ENCODE peak calls at places on chromosomes 13 and 19, in six cellular contexts. P, C, E, A, S and V are unnamed samples.

GRCh38 chr19:36009633-36010379 is 1.2 kb upstream of the SYNE4 start:
- DNase-seq in P (no peak), C (no peak), E (no peak), A (no peak), S (no peak), V (no peak)

GRCh38 chr13:25587581-25587980 is 215.8 kb downstream of the ATP8A2 start:
- DNase-seq in P (no peak), C (no peak), E (no peak), A (no peak), S (no peak), V (peak; percentile 40)

GRCh38 chr13:43407023-43407581 is 379.7 kb downstream of the ENOX1 start:
- DNase-seq in P (no peak), C (no peak), E (no peak), A (no peak), S (no peak), V (no peak)

GRCh38 chr13:26498524-26499208 is 58.8 kb upstream of the WASF3 start:
- DNase-seq in P (no peak), C (no peak), E (no peak), A (no peak), S (no peak), V (no peak)

GRCh38 chr13:97018029-97018819 is 23.9 kb upstream of the OXGR1 start:
- DNase-seq in P (no peak), C (no peak), E (no peak), A (no peak), S (no peak), V (peak; percentile 20)

GRCh38 chr13:36999054-36999927 is at the start of gene ALG5:
- DNase-seq in P (peak; percentile 92), C (peak; percentile 24), E (peak; percentile 91), A (peak; percentile 72), S (peak; percentile 93), V (peak; percentile 53)

GRCh38 chr13:49890376-49890775 is 45.8 kb downstream of the SPRYD7 start:
- DNase-seq in P (no peak), C (no peak), E (no peak), A (no peak), S (no peak), V (no peak)

GRCh38 chr13:53141336-53141735 is 112.7 kb downstream of the OLFM4 start:
- DNase-seq in P (no peak), C (no peak), E (no peak), A (no peak), S (no peak), V (no peak)